ENCODE peak calls at places on chromosomes 5 and 9, in five cellular contexts. Q is PC-3, C is mammary epithelial cell, N is fibroblast of lung, B is fibroblast of mammary gland. X is an unnamed sample.

GRCh38 chr5:153489611-153490010 is 859 bp upstream of the GRIA1 start:
- DNase-seq in Q (peak; percentile 16), C (peak; percentile 31), N (no peak), B (peak; percentile 49), X (peak; percentile 63)

GRCh38 chr9:135971892-135972291 is 10.7 kb upstream of the UBAC1 start:
- DNase-seq in Q (peak; percentile 84), C (peak; percentile 74), N (no peak), B (no peak), X (peak; percentile 89)

GRCh38 chr9:23557691-23558090 is 268.3 kb downstream of the ELAVL2 start:
- DNase-seq in Q (no peak), C (peak; percentile 65), N (no peak), B (no peak), X (no peak)

GRCh38 chr9:86096382-86096781 is 3.0 kb downstream of the GOLM1 start:
- DNase-seq in Q (peak; percentile 34), C (no peak), N (peak; percentile 56), B (peak; percentile 52), X (peak; percentile 61)

GRCh38 chr5:133775584-133776304 is 163.4 kb upstream of the FSTL4 start:
- DNase-seq in Q (no peak), C (no peak), N (no peak), B (no peak), X (peak; percentile 20)

GRCh38 chr5:107567901-107568671 is 102.7 kb downstream of the EFNA5 start:
- DNase-seq in Q (no peak), C (peak; percentile 79), N (no peak), B (no peak), X (peak; percentile 91)

GRCh38 chr5:14353661-14354474 is 210.7 kb downstream of the TRIO start:
- DNase-seq in Q (no peak), C (no peak), N (no peak), B (no peak), X (no peak)

GRCh38 chr9:137506702-137507171 is 43.5 kb downstream of the PNPLA7 start:
- DNase-seq in Q (no peak), C (no peak), N (peak; percentile 76), B (peak; percentile 32), X (no peak)

GRCh38 chr5:7329712-7330111 is 66.2 kb upstream of the ADCY2 start:
- DNase-seq in Q (no peak), C (no peak), N (no peak), B (no peak), X (peak; percentile 13)

GRCh38 chr5:119439140-119439625 is 13.1 kb upstream of the HSD17B4 start:
- DNase-seq in Q (no peak), C (peak; percentile 69), N (no peak), B (no peak), X (peak; percentile 22)

GRCh38 chr5:95027151-95027721 is 257.7 kb downstream of the MCTP1 start:
- DNase-seq in Q (no peak), C (no peak), N (no peak), B (no peak), X (no peak)

GRCh38 chr5:169300468-169301385 is at the start of gene SLIT3:
- DNase-seq in Q (peak; percentile 64), C (peak; percentile 86), N (peak; percentile 70), B (peak; percentile 81), X (peak; percentile 84)

GRCh38 chr9:35882265-35882848 is 12.2 kb upstream of the OR13J1 start:
- DNase-seq in Q (peak; percentile 74), C (peak; percentile 46), N (peak; percentile 80), B (peak; percentile 78), X (peak; percentile 79)

GRCh38 chr5:107955321-107955720 is 284.6 kb upstream of the EFNA5 start:
- DNase-seq in Q (no peak), C (no peak), N (no peak), B (no peak), X (no peak)

GRCh38 chr5:44536650-44537260 is 147.5 kb upstream of the FGF10 start:
- DNase-seq in Q (peak; percentile 78), C (peak; percentile 5), N (peak; percentile 65), B (peak; percentile 78), X (peak; percentile 69)

GRCh38 chr5:115209279-115209678 is 39.6 kb upstream of the TRIM36 start:
- DNase-seq in Q (no peak), C (no peak), N (peak; percentile 50), B (no peak), X (no peak)

GRCh38 chr5:74895906-74896305 is 29.7 kb upstream of the FAM169A start:
- DNase-seq in Q (peak; percentile 39), C (peak; percentile 52), N (peak; percentile 82), B (peak; percentile 80), X (peak; percentile 75)

GRCh38 chr9:134226221-134226930 is 62.0 kb upstream of the RNU6ATAC start:
- DNase-seq in Q (no peak), C (no peak), N (peak; percentile 76), B (peak; percentile 22), X (no peak)

GRCh38 chr5:157562111-157562581 is 13.4 kb downstream of the ADAM19 start:
- DNase-seq in Q (no peak), C (no peak), N (peak; percentile 39), B (peak; percentile 80), X (no peak)

GRCh38 chr5:178142642-178143041 is 11.0 kb downstream of the NHP2 start:
- DNase-seq in Q (no peak), C (no peak), N (no peak), B (no peak), X (no peak)

GRCh38 chr5:128081111-128081865 is 2.3 kb upstream of the SLC12A2 start:
- DNase-seq in Q (peak; percentile 62), C (no peak), N (peak; percentile 33), B (peak; percentile 34), X (peak; percentile 33)

GRCh38 chr5:179242676-179243075 is 102.6 kb downstream of the ADAMTS2 start:
- DNase-seq in Q (no peak), C (no peak), N (no peak), B (no peak), X (no peak)

GRCh38 chr5:145752947-145753346 is 82.2 kb downstream of the PRELID2 start:
- DNase-seq in Q (no peak), C (no peak), N (peak; percentile 31), B (peak; percentile 66), X (no peak)

GRCh38 chr5:95565280-95565920 is 10.5 kb downstream of the ARSK start:
- DNase-seq in Q (peak; percentile 43), C (no peak), N (no peak), B (no peak), X (no peak)

GRCh38 chr9:2039294-2040180 is 24.4 kb downstream of the SMARCA2 start:
- DNase-seq in Q (no peak), C (no peak), N (peak; percentile 21), B (no peak), X (no peak)

GRCh38 chr5:19987594-19988345 is at the start of gene CDH18:
- DNase-seq in Q (peak; percentile 44), C (peak; percentile 79), N (peak; percentile 56), B (peak; percentile 14), X (peak; percentile 69)

GRCh38 chr5:108101816-108102215 is 280.1 kb downstream of the FBXL17 start:
- DNase-seq in Q (no peak), C (no peak), N (no peak), B (no peak), X (no peak)

GRCh38 chr5:68189171-68189570 is 26.4 kb upstream of the PIK3R1 start:
- DNase-seq in Q (no peak), C (peak; percentile 25), N (no peak), B (no peak), X (no peak)

GRCh38 chr5:74579215-74579614 is 61.3 kb downstream of the ENC1 start:
- DNase-seq in Q (no peak), C (peak; percentile 90), N (no peak), B (no peak), X (no peak)

DNA sequence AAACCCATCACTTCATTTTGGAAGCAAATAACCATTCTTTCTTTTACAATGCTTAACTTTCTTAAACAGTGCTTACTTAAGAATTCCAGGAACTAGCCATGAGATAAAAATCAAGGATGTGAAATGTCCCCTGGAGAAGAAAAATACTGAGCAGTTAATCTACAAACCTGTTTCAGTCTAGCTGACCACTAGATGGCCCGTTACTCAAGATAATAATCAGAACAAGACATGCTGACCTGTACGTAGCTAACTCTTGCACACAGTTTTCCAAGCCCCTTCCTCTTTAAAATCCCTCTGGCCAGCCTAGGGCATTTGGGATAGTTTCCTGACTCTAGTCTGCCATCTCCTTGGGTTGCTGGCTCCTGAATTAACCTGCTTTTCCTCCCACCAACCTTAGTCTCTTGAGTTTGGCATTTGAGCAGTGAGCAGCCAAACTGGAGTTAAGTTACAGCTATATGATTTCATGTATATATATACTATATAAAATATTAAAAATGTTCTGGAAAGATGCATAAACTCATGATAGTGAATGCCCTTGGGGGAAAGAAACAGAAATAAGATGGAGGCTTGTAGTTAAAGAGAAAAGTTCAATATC is 59.3 kb upstream of the TRAF1 start:
- DNase-seq in Q (peak; percentile 75), C (peak; percentile 34), N (peak; percentile 77), B (peak; percentile 70), X (peak; percentile 66)
- TF ChIP-seq CTCF in Q (peak; percentile 75), C (peak; percentile 56), N (peak; percentile 67), B (peak; percentile 69), X (peak; percentile 65)

GRCh38 chr5:174745495-174745894 is 21.1 kb downstream of the MSX2 start:
- DNase-seq in Q (no peak), C (no peak), N (no peak), B (no peak), X (no peak)

GRCh38 chr5:174750720-174751119 is 26.3 kb downstream of the MSX2 start:
- DNase-seq in Q (no peak), C (peak; percentile 33), N (peak; percentile 67), B (peak; percentile 50), X (peak; percentile 9)

GRCh38 chr5:174752121-174752520 is 27.7 kb downstream of the MSX2 start:
- DNase-seq in Q (no peak), C (no peak), N (no peak), B (no peak), X (no peak)

GRCh38 chr5:174755103-174755502 is 30.7 kb downstream of the MSX2 start:
- DNase-seq in Q (peak; percentile 29), C (no peak), N (peak; percentile 33), B (no peak), X (no peak)

GRCh38 chr5:174751154-174751990 is 27.0 kb downstream of the MSX2 start:
- DNase-seq in Q (no peak), C (peak; percentile 14), N (no peak), B (no peak), X (no peak)
- H3K4me3 ChIP-seq in Q (peak overlapping the region; percentile 57), C (peak overlapping the region; percentile 38), N (peak overlapping the region; percentile 56), B (peak overlapping the region; percentile 29), X (peak overlapping the region; percentile 16)

DNA sequence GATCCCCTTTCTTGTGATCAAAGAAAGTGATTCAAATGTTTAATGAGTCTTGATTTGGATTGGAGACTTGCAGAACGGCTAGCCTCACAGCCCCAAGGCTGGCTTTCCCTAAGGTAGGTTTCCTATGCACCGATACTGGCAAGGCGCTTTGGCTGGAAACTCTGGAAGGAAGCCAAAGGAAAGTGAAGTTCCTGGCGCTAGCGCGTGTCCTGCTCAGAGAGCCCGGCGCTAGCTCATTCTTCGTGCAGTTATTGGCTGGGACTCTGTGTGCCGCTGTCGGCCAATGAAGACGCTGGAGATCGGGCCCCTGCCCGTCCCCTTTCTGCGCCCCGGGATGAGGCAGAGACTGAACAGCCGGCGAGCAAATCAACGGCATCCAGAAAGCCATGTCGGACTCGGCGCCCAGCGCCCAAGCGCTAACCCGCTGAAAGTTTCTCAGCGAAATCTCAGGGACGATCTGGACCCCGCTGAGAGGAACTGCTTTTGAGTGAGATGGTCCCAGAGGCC is at the start of gene PCDHGC3:
- DNase-seq in Q (no peak), C (peak; percentile 95), N (peak; percentile 96), B (peak; percentile 95), X (peak; percentile 94)
- TF ChIP-seq CTCF in Q (no peak), C (peak; percentile 14), N (peak; percentile 20), B (no peak), X (peak; percentile 42)

DNA sequence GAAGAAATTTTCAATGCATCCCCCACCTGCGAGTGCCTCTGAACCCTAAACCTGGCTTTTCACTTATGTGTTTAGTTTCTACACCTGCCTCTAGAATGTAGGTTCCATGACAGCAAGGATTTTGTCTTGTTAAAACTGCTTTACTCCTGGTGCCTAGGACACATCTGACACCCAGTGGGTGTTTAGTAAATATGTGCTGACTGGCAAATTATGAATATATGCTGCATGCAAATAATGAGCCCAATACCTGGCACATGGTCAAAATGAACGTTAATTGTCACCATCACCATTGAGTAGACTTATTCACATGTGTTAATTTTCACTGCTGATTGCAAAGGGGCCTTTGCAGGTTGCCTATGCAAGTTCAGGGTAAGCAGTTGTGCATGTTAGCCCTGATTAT is 249.9 kb upstream of the WWC1 start:
- DNase-seq in Q (no peak), C (no peak), N (no peak), B (no peak), X (no peak)
- H3K4me3 ChIP-seq in Q (no peak overlapping the region), C (no peak overlapping the region), N (no peak overlapping the region), B (no peak overlapping the region), X (no peak overlapping the region)

X was measured in epithelial cell of esophagus.